ENCODE peak calls at places on chromosomes 1 and 21, in ten cellular contexts. M is K562; G is Peyer's patch; C is suprapubic skin; K is H1; H is pancreas; E is A673; R is Calu3; P is HFFc6; J is CD8-positive, alpha-beta T cell. F is an unnamed sample.

GRCh38 chr1:64744492-64745180 is at the start of gene RAVER2:
- DNase-seq in M (peak; percentile 68), P (peak; percentile 9), E (peak; percentile 91), C (peak; percentile 66), K (no peak), H (peak; percentile 83), J (peak; percentile 16), G (peak; percentile 48), R (peak; percentile 80), F (peak; percentile 84)

GRCh38 chr1:189220750-189221149 is 1256.9 kb downstream of the BRINP3 start:
- DNase-seq in M (peak; percentile 10), H (no peak), R (no peak), C (no peak), G (no peak), E (peak; percentile 18), J (no peak), K (no peak), P (no peak), F (no peak)

GRCh38 chr21:31145271-31145801 is 107.1 kb upstream of the KRTAP19-8 start:
- DNase-seq in R (no peak), G (no peak), K (no peak), C (no peak), E (no peak), P (no peak), M (no peak), H (no peak), J (no peak), F (no peak)

GRCh38 chr1:216485042-216485441 is 61.8 kb upstream of the USH2A start:
- DNase-seq in P (no peak), E (no peak), H (no peak), R (no peak), J (no peak), K (no peak), G (no peak), M (no peak), C (no peak), F (no peak)

GRCh38 chr1:93694039-93694438 is 12.4 kb upstream of the BCAR3 start:
- DNase-seq in M (no peak), J (no peak), P (no peak), H (no peak), K (no peak), R (peak; percentile 21), C (no peak), G (no peak), E (no peak), F (peak; percentile 39)

GRCh38 chr1:214476229-214476957 is 75.0 kb downstream of the PTPN14 start:
- DNase-seq in C (no peak), P (no peak), H (no peak), G (no peak), R (peak; percentile 56), J (no peak), K (no peak), M (no peak), E (no peak), F (no peak)

GRCh38 chr1:25148673-25149300 is 83.5 kb downstream of the SYF2 start:
- DNase-seq in E (peak; percentile 43), M (no peak), K (no peak), H (no peak), P (no peak), C (no peak), R (no peak), G (no peak), J (no peak), F (no peak)

GRCh38 chr1:21391497-21391896 is 48.4 kb upstream of the NBPF3 start:
- DNase-seq in G (no peak), H (no peak), R (no peak), M (no peak), K (no peak), C (no peak), E (no peak), P (no peak), J (no peak), F (no peak)

GRCh38 chr1:206467915-206468314 is 2.4 kb upstream of the IKBKE start:
- DNase-seq in H (no peak), G (peak; percentile 38), M (no peak), R (no peak), K (no peak), E (no peak), J (no peak), P (no peak), C (peak; percentile 78), F (peak; percentile 63)

GRCh38 chr1:16168622-16169021 is 12.8 kb upstream of the EPHA2 start:
- DNase-seq in C (no peak), P (no peak), K (no peak), M (no peak), E (no peak), R (no peak), H (no peak), J (no peak), G (no peak), F (no peak)

GRCh38 chr1:35287807-35288640 is 19.5 kb downstream of the ZMYM4 start:
- DNase-seq in P (peak; percentile 79), K (no peak), J (no peak), G (no peak), R (no peak), E (no peak), C (no peak), M (no peak), H (no peak), F (no peak)

GRCh38 chr1:155934933-155935590 is 849 bp upstream of the KHDC4 start:
- DNase-seq in R (no peak), K (no peak), H (no peak), M (no peak), J (no peak), C (no peak), G (no peak), P (no peak), E (peak; percentile 23), F (peak; percentile 54)

GRCh38 chr1:51756290-51756689 is 122.2 kb downstream of the NRDC start:
- DNase-seq in G (no peak), H (no peak), K (no peak), P (no peak), M (no peak), R (no peak), C (no peak), J (no peak), E (no peak), F (no peak)

GRCh38 chr1:14567056-14567455 is 31.4 kb upstream of the KAZN start:
- DNase-seq in J (no peak), H (no peak), C (no peak), M (no peak), R (peak; percentile 8), G (no peak), P (no peak), K (peak; percentile 10), E (no peak), F (no peak)

GRCh38 chr1:166174108-166174507 is 7.3 kb upstream of the FAM78B start:
- DNase-seq in E (peak; percentile 21), P (no peak), H (peak; percentile 24), M (no peak), R (peak; percentile 53), K (no peak), G (no peak), C (no peak), J (no peak), F (no peak)

GRCh38 chr21:41369105-41369914 is 7.5 kb downstream of the MX2 start:
- DNase-seq in J (no peak), C (no peak), P (no peak), H (no peak), K (no peak), M (no peak), E (peak; percentile 5), R (no peak), G (peak; percentile 66), F (no peak)

GRCh38 chr1:218330043-218330623 is 15.0 kb upstream of the TGFB2 start:
- DNase-seq in E (peak; percentile 49), P (peak; percentile 40), J (no peak), M (peak; percentile 31), C (no peak), H (no peak), K (no peak), R (no peak), G (no peak), F (no peak)

GRCh38 chr1:9406111-9406510 is 113.4 kb downstream of the SPSB1 start:
- DNase-seq in G (peak; percentile 31), E (no peak), H (no peak), C (no peak), K (no peak), R (no peak), M (no peak), P (no peak), J (no peak), F (no peak)
- TF ChIP-seq CTCF in G (no peak), E (no peak), H (no peak), C (no peak), K (no peak), R (no peak), M (no peak), P (no peak), J (no peak), F (no peak)

DNA sequence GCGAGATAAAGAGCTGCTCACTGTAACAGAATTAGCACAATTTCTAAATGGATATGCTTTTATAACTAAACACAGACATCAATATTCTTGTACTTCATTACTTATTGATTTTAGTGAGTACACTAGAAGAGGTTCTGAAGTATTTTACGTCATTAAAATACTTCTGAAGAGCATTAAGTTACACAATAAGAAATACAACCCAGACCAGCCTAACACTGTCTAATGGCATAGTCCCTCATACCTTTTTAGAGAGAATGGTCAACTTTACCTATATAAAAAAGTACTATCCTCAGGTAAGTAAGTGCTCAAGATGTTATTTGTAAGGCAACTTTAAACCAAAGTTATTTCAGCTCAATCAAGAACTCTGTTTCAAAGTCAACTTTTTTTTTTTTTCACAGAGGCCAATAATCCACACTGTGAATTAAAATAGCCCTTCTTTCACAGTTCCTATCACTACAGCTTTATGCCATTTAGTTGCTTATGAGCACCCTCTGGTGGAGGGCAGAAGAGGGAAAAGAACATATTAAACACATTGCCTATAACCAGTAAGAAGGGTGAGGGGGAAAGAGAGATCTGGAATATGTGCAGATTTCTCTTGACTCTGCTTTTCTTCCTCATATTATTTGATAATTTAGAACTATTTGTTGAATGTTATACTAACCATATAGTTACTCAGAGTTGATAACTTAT is 182.1 kb upstream of the DMRTA2 start:
- DNase-seq in R (peak; percentile 65), G (no peak), K (no peak), C (no peak), P (peak; percentile 50), J (no peak), H (no peak), M (peak; percentile 31), E (peak; percentile 71), F (no peak)
- TF ChIP-seq CTCF in R (peak; percentile 43), G (peak; percentile 53), K (peak; percentile 64), C (peak; percentile 25), P (peak; percentile 82), J (no peak), H (peak; percentile 22), M (peak; percentile 62), E (peak; percentile 66), F (no peak)

DNA sequence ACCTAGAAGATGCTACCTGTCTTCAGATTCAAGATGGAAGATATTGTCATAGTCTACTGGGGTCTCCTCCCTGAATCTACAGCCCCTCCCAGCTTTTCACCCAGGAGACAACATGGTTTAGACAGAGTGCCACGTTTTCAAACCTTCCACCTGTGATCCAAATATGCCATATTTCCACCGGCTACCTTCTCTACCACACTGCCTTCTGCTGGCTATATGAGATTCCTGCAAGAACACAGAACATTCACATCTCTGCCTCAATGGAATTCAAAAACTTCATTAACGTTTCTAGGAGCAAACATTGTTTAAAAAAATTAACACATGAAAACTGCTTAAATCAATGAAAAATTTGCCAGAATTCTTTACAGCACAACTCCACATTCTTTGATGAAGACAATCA is 12.9 kb upstream of the LELP1 start:
- DNase-seq in J (no peak), E (no peak), P (no peak), G (no peak), K (no peak), M (no peak), R (peak; percentile 48), C (no peak), H (no peak), F (no peak)
- TF ChIP-seq CTCF in J (no peak), E (peak; percentile 45), P (peak; percentile 34), G (no peak), K (peak; percentile 70), M (peak; percentile 62), R (peak; percentile 44), C (peak; percentile 29), H (no peak), F (no peak)

GRCh38 chr1:28640766-28641165 is 2.1 kb downstream of the TAF12 start:
- DNase-seq in G (no peak), C (no peak), K (no peak), P (peak; percentile 22), M (no peak), E (no peak), R (peak; percentile 43), J (no peak), H (no peak), F (no peak)
- TF ChIP-seq CTCF in G (peak; percentile 34), C (peak; percentile 34), K (peak; percentile 41), P (peak; percentile 61), M (peak; percentile 62), E (peak; percentile 34), R (peak; percentile 18), J (peak; percentile 58), H (no peak), F (no peak)